ENCODE peak calls at places on chromosomes 16 and 17, in ten cellular contexts. K, R, P, D, N, Z, Q, Y, T and F are unnamed samples.

GRCh38 chr16:75909746-75910145 is 183.5 kb upstream of the CPHXL start:
- DNase-seq in K (no peak), R (no peak), P (no peak), D (no peak), N (no peak), Z (no peak), Q (no peak), Y (no peak), T (no peak), F (no peak)

GRCh38 chr17:44115585-44116415 is 7.6 kb downstream of the HDAC5 start:
- DNase-seq in K (peak), R (peak), P (no peak), D (no peak), N (no peak), Z (peak), Q (peak), Y (no peak), T (no peak), F (peak)

GRCh38 chr16:56617212-56618085 is 8.1 kb upstream of the MT1E start:
- DNase-seq in K (peak), R (no peak), P (peak), D (no peak), N (peak), Z (peak), Q (peak), Y (peak), T (peak), F (peak)

GRCh38 chr17:77439382-77440013 is 298.7 kb downstream of the SEC14L1 start:
- DNase-seq in K (no peak), R (no peak), P (no peak), D (no peak), N (no peak), Z (no peak), Q (no peak), Y (no peak), T (no peak), F (no peak)

GRCh38 chr16:81823111-81823510 is 44.0 kb downstream of the PLCG2 start:
- DNase-seq in K (no peak), R (no peak), P (no peak), D (no peak), N (peak), Z (no peak), Q (no peak), Y (peak), T (no peak), F (no peak)

GRCh38 chr17:13160281-13160680 is 142.5 kb upstream of the ELAC2 start:
- DNase-seq in K (peak), R (no peak), P (no peak), D (no peak), N (no peak), Z (no peak), Q (no peak), Y (no peak), T (no peak), F (no peak)

GRCh38 chr17:2049333-2050245 is 5.3 kb upstream of the HIC1 start:
- DNase-seq in K (peak), R (peak), P (peak), D (peak), N (peak), Z (peak), Q (peak), Y (peak), T (peak), F (peak)

GRCh38 chr16:78878570-78878969 is 722.0 kb downstream of the MAF start:
- DNase-seq in K (no peak), R (no peak), P (no peak), D (no peak), N (no peak), Z (no peak), Q (no peak), Y (no peak), T (no peak), F (no peak)

GRCh38 chr17:5563451-5563850 is 20.9 kb downstream of the NLRP1 start:
- DNase-seq in K (peak), R (no peak), P (no peak), D (no peak), N (no peak), Z (no peak), Q (no peak), Y (no peak), T (no peak), F (no peak)